ENCODE peak calls at places on chromosomes 6 and 20, in six cellular contexts. P, C, E, H, R and Q are unnamed samples.

GRCh38 chr6:24829657-24830056 is 30.9 kb upstream of the ARMH2 start:
- DNase-seq in R (no peak), E (no peak), C (no peak), P (no peak), H (no peak), Q (no peak)

GRCh38 chr6:158603261-158604047 is 41.1 kb downstream of the DYNLT1 start:
- DNase-seq in E (no peak), H (no peak), C (no peak), R (no peak), P (no peak), Q (no peak)

GRCh38 chr6:90694802-90695201 is 107.9 kb upstream of the MAP3K7 start:
- DNase-seq in P (no peak), C (no peak), R (no peak), H (no peak), E (no peak), Q (no peak)

GRCh38 chr6:166862287-166862977 is 93.9 kb downstream of the RNASET2 start:
- DNase-seq in C (peak), E (no peak), R (peak), H (peak), P (no peak), Q (peak)

GRCh38 chr6:148548065-148548748 is 198.6 kb upstream of the UST start:
- DNase-seq in E (no peak), C (no peak), R (no peak), H (no peak), P (peak), Q (no peak)

GRCh38 chr20:35497780-35498189 is 31.7 kb downstream of the C20orf173 start:
- DNase-seq in P (no peak), R (no peak), C (no peak), E (no peak), H (no peak), Q (no peak)

GRCh38 chr20:50193169-50193850 is 2.7 kb downstream of the CEBPB start:
- DNase-seq in E (no peak), P (peak), H (no peak), R (no peak), C (no peak), Q (no peak)

GRCh38 chr6:79538481-79538971 is 1.3 kb upstream of the LCA5 start:
- DNase-seq in C (no peak), R (no peak), P (no peak), H (no peak), E (no peak), Q (no peak)

GRCh38 chr6:71888720-71889340 is 2.5 kb downstream of the RIMS1 start:
- DNase-seq in C (no peak), E (no peak), R (no peak), P (no peak), H (no peak), Q (peak)